ENCODE peak calls at places on chromosomes 2 and 18, in nine cellular contexts. J is NCI-H1930, X is AG08395, U is RWPE2, M is SHP77 treated with DMSO at 0.1 percent for 48 hours, W is NCI-H774, O is nephron progenitor cell, R is BE2C, Y is pancreas. B is an unnamed sample.

GRCh38 chr18:25786778-25787177 is 303.6 kb downstream of the SS18 start:
- DNase-seq in U (no peak), O (no peak), W (no peak), J (no peak), Y (no peak), X (peak), M (no peak), R (no peak), B (peak)

GRCh38 chr2:113007250-113007649 is 2.0 kb downstream of the IL36A start:
- DNase-seq in W (no peak), X (no peak), J (no peak), M (no peak), Y (no peak), O (no peak), R (no peak), U (no peak), B (no peak)

GRCh38 chr2:134667541-134667940 is 51.3 kb downstream of the TMEM163 start:
- DNase-seq in M (no peak), U (no peak), J (no peak), R (no peak), O (no peak), Y (no peak), X (no peak), W (no peak), B (no peak)

GRCh38 chr18:70397259-70397925 is 108.5 kb downstream of the SOCS6 start:
- DNase-seq in Y (no peak), U (no peak), X (no peak), O (no peak), R (no peak), M (no peak), W (no peak), J (no peak), B (no peak)

GRCh38 chr18:78980279-78980771 is 707 bp downstream of the SALL3 start:
- DNase-seq in X (no peak), R (no peak), J (no peak), O (peak), U (no peak), M (no peak), Y (no peak), W (no peak), B (no peak)

GRCh38 chr2:44433841-44434240 is 72.1 kb downstream of the CAMKMT start:
- DNase-seq in J (peak), W (peak), Y (no peak), X (no peak), U (no peak), R (no peak), M (no peak), O (no peak), B (no peak)

GRCh38 chr2:230457793-230458192 is 41.8 kb downstream of the SP100 start:
- DNase-seq in R (no peak), O (no peak), W (no peak), X (no peak), Y (no peak), M (no peak), U (no peak), J (no peak), B (no peak)

GRCh38 chr18:22032392-22032961 is 136.9 kb upstream of the GATA6 start:
- DNase-seq in J (no peak), U (peak), Y (no peak), O (no peak), M (no peak), R (no peak), X (peak), W (no peak), B (peak)

GRCh38 chr2:2573205-2573604 is 242.1 kb upstream of the MYT1L start:
- DNase-seq in O (no peak), M (no peak), R (no peak), X (no peak), W (no peak), U (no peak), J (no peak), Y (no peak), B (no peak)

GRCh38 chr2:6806605-6807004 is 59.1 kb downstream of the CMPK2 start:
- DNase-seq in X (no peak), O (no peak), W (no peak), M (no peak), U (no peak), J (no peak), Y (no peak), R (no peak), B (no peak)

GRCh38 chr18:36203360-36203895 is 16.1 kb downstream of the MOCOS start:
- DNase-seq in Y (no peak), M (no peak), W (no peak), X (no peak), J (no peak), U (no peak), R (no peak), O (no peak), B (no peak)

GRCh38 chr2:177753682-177754475 is 318.7 kb downstream of the PDE11A start:
- DNase-seq in Y (peak), R (peak), X (peak), O (peak), U (no peak), M (peak), W (no peak), J (no peak), B (peak)

GRCh38 chr2:240238201-240238600 is 97.7 kb upstream of the OTOS start:
- DNase-seq in O (no peak), M (no peak), R (no peak), J (no peak), X (no peak), U (no peak), Y (no peak), W (no peak), B (no peak)

GRCh38 chr2:15546297-15547098 is 14.6 kb downstream of the NBAS start:
- DNase-seq in X (no peak), J (no peak), W (no peak), Y (no peak), U (no peak), M (no peak), R (no peak), O (no peak), B (no peak)

GRCh38 chr2:239566995-239567580 is 166.3 kb upstream of the HDAC4 start:
- DNase-seq in W (no peak), R (no peak), J (no peak), O (no peak), M (no peak), U (no peak), Y (no peak), X (no peak), B (no peak)

GRCh38 chr2:209499071-209499470 is 75.2 kb downstream of the MAP2 start:
- DNase-seq in O (no peak), Y (no peak), X (no peak), M (no peak), U (no peak), J (no peak), R (no peak), W (no peak), B (no peak)

B was measured in AG08396.